ENCODE peak calls at places on chromosome 21, in seven cellular contexts. W is NCI-H1436; B is effector memory CD4-positive, alpha-beta T cell; G is CD4-positive, alpha-beta T cell; O is esophagus squamous epithelium; X is activated CD4-positive, alpha-beta T cell treated with anti-CD3 and anti-CD28 coated beads, Interleukin-2, amount 10 ng/mL, durations not matched to agents 7 days and 5 days; A is stimulated activated naive CD8-positive, alpha-beta T cell treated with anti-CD3 and anti-CD28 coated beads, Interleukin-15, Interleukin-2, amounts not matched to agents 100 U/mL and 50 U/mL, for 24 hours. L is an unnamed sample.

GRCh38 chr21:46121286-46122221 is 23.6 kb downstream of the COL6A2 start:
- DNase-seq in O (no peak), A (no peak), G (no peak), W (no peak), X (no peak), B (no peak), L (no peak)

GRCh38 chr21:45102391-45102932 is 28.1 kb downstream of the ADARB1 start:
- DNase-seq in W (no peak), A (no peak), B (no peak), G (no peak), O (no peak), X (no peak), L (no peak)

GRCh38 chr21:34812510-34813265 is 143.9 kb downstream of the CLIC6 start:
- DNase-seq in A (no peak), O (no peak), X (no peak), B (no peak), G (no peak), W (no peak), L (no peak)

GRCh38 chr21:33734326-33734725 is 92.0 kb downstream of the ITSN1 start:
- DNase-seq in A (no peak), O (no peak), G (no peak), X (no peak), B (no peak), W (no peak), L (no peak)

GRCh38 chr21:42513151-42513984 is at the start of gene SLC37A1:
- DNase-seq in W (no peak), B (peak), A (peak), X (peak), G (peak), O (no peak), L (no peak)

GRCh38 chr21:28952686-28953085 is 40.0 kb downstream of the LTN1 start:
- DNase-seq in G (no peak), B (no peak), W (no peak), X (no peak), A (no peak), O (no peak), L (no peak)

GRCh38 chr21:38538353-38538752 is 40.1 kb upstream of the ERG start:
- DNase-seq in B (no peak), W (no peak), G (no peak), O (no peak), X (no peak), A (no peak), L (no peak)

GRCh38 chr21:34906401-34906800 is 142.7 kb downstream of the RUNX1 start:
- DNase-seq in X (no peak), O (no peak), G (no peak), A (no peak), B (no peak), W (no peak), L (no peak)

GRCh38 chr21:29394051-29394450 is 95.3 kb downstream of the BACH1 start:
- DNase-seq in A (no peak), O (no peak), B (no peak), W (no peak), X (no peak), G (no peak), L (no peak)

GRCh38 chr21:38777015-38777414 is 28.7 kb upstream of the ETS2 start:
- DNase-seq in A (no peak), G (no peak), X (no peak), B (no peak), O (no peak), W (no peak), L (no peak)

GRCh38 chr21:15495965-15496364 is 233.8 kb upstream of the USP25 start:
- DNase-seq in X (no peak), O (no peak), B (no peak), A (no peak), G (no peak), W (no peak), L (no peak)

GRCh38 chr21:45404726-45405270 is at the start of gene COL18A1:
- DNase-seq in G (peak), A (peak), O (no peak), X (peak), B (no peak), W (peak), L (peak)